ENCODE peak calls at places on chromosomes 11 and 22, in four cellular contexts. F, O, B and S are unnamed samples.

GRCh38 chr11:85893378-85893777 is 38.2 kb downstream of the CCDC83 start:
- DNase-seq in F (no peak), B (no peak), O (no peak), S (no peak)

GRCh38 chr11:3037041-3037944 is 19.9 kb downstream of the CARS1 start:
- DNase-seq in O (peak; percentile 49), F (peak; percentile 26), B (no peak), S (peak; percentile 60)

GRCh38 chr11:87251560-87251959 is 213.8 kb downstream of the TMEM135 start:
- DNase-seq in B (no peak), F (no peak), O (no peak), S (no peak)

GRCh38 chr11:820655-821512 is 2.2 kb downstream of the PNPLA2 start:
- DNase-seq in O (no peak), B (no peak), F (no peak), S (no peak)

GRCh38 chr11:5136246-5136645 is 1.9 kb downstream of the OR52A5 start:
- DNase-seq in O (no peak), F (no peak), B (no peak), S (no peak)

GRCh38 chr11:131274233-131274632 is 96.2 kb upstream of the NTM start:
- DNase-seq in O (no peak), B (no peak), F (no peak), S (no peak)

GRCh38 chr11:110935018-110935640 is 222.9 kb upstream of the ARHGAP20 start:
- DNase-seq in F (no peak), B (no peak), O (no peak), S (no peak)

GRCh38 chr22:23394525-23395326 is 185.4 kb downstream of the IGLL1 start:
- DNase-seq in B (no peak), F (no peak), O (no peak), S (no peak)

GRCh38 chr11:45025716-45026492 is 75.2 kb upstream of the TP53I11 start:
- DNase-seq in B (peak; percentile 73), O (peak; percentile 63), F (no peak), S (peak; percentile 57)

GRCh38 chr11:132088551-132088950 is 718.1 kb downstream of the NTM start:
- DNase-seq in O (no peak), B (peak; percentile 56), F (no peak), S (peak; percentile 6)